ENCODE peak calls at places on chromosomes 11 and 22, in five cellular contexts. One of them, this sample, is unnamed.

GRCh38 chr11:110777765-110778164 is 65.5 kb upstream of the ARHGAP20 start:
- DNase-seq in CD8-positive, alpha-beta memory T cell: no peak
- DNase-seq in kidney: no peak
- DNase-seq in CD8-positive, alpha-beta T cell: no peak
- DNase-seq in breast epithelium: no peak
- DNase-seq in this sample: no peak

GRCh38 chr22:35434061-35434750 is 34.3 kb downstream of the MCM5 start:
- DNase-seq in CD8-positive, alpha-beta memory T cell: no peak
- DNase-seq in kidney: no peak
- DNase-seq in CD8-positive, alpha-beta T cell: no peak
- DNase-seq in breast epithelium: no peak
- DNase-seq in this sample: no peak

GRCh38 chr22:25167082-25167481 is 32.6 kb upstream of the CRYBB3 start:
- DNase-seq in CD8-positive, alpha-beta memory T cell: no peak
- DNase-seq in kidney: no peak
- DNase-seq in CD8-positive, alpha-beta T cell: no peak
- DNase-seq in breast epithelium: no peak
- DNase-seq in this sample: no peak

GRCh38 chr11:72534859-72535547 is 100.7 kb upstream of the CLPB start:
- DNase-seq in CD8-positive, alpha-beta memory T cell: no peak
- DNase-seq in kidney: no peak
- DNase-seq in CD8-positive, alpha-beta T cell: no peak
- DNase-seq in breast epithelium: no peak
- DNase-seq in this sample: no peak

GRCh38 chr11:128039140-128040021 is 548.0 kb downstream of the ETS1 start:
- DNase-seq in CD8-positive, alpha-beta memory T cell: peak; percentile 85
- DNase-seq in kidney: peak; percentile 78
- DNase-seq in CD8-positive, alpha-beta T cell: peak; percentile 69
- DNase-seq in breast epithelium: no peak
- DNase-seq in this sample: peak; percentile 51

GRCh38 chr11:130413383-130414106 is 14.9 kb downstream of the ADAMTS8 start:
- DNase-seq in CD8-positive, alpha-beta memory T cell: no peak
- DNase-seq in kidney: no peak
- DNase-seq in CD8-positive, alpha-beta T cell: no peak
- DNase-seq in breast epithelium: no peak
- DNase-seq in this sample: no peak

GRCh38 chr11:118437046-118437735 is 899 bp downstream of the KMT2A start:
- DNase-seq in CD8-positive, alpha-beta memory T cell: peak; percentile 29
- DNase-seq in kidney: peak; percentile 85
- DNase-seq in CD8-positive, alpha-beta T cell: peak; percentile 30
- DNase-seq in breast epithelium: peak; percentile 54
- DNase-seq in this sample: peak; percentile 38

GRCh38 chr11:107043242-107043991 is 25.1 kb upstream of the GUCY1A2 start:
- DNase-seq in CD8-positive, alpha-beta memory T cell: no peak
- DNase-seq in kidney: no peak
- DNase-seq in CD8-positive, alpha-beta T cell: no peak
- DNase-seq in breast epithelium: no peak
- DNase-seq in this sample: no peak

GRCh38 chr11:112513936-112514716 is 253.5 kb upstream of the PLET1 start:
- DNase-seq in CD8-positive, alpha-beta memory T cell: no peak
- DNase-seq in kidney: no peak
- DNase-seq in CD8-positive, alpha-beta T cell: no peak
- DNase-seq in breast epithelium: no peak
- DNase-seq in this sample: no peak

GRCh38 chr22:17267661-17268330 is 48.6 kb upstream of the ADA2 start:
- DNase-seq in CD8-positive, alpha-beta memory T cell: no peak
- DNase-seq in kidney: peak; percentile 60
- DNase-seq in CD8-positive, alpha-beta T cell: no peak
- DNase-seq in breast epithelium: no peak
- DNase-seq in this sample: no peak
- H3K4me1 ChIP-seq in CD8-positive, alpha-beta memory T cell: peaks cover 12% of the 10 kb centered on the region
- H3K4me1 ChIP-seq in kidney: peaks cover 10% of the 10 kb centered on the region
- H3K4me1 ChIP-seq in CD8-positive, alpha-beta T cell: peaks cover 7% of the 10 kb centered on the region
- H3K4me1 ChIP-seq in breast epithelium: no peaks in the 10 kb centered on the region
- H3K4me1 ChIP-seq in this sample: peaks cover 4% of the 10 kb centered on the region

GRCh38 chr11:77449784-77450183 is 24.1 kb downstream of the PAK1 start:
- DNase-seq in CD8-positive, alpha-beta memory T cell: no peak
- DNase-seq in kidney: no peak
- DNase-seq in CD8-positive, alpha-beta T cell: no peak
- DNase-seq in breast epithelium: no peak
- DNase-seq in this sample: no peak

GRCh38 chr11:77455740-77456139 is 18.2 kb downstream of the PAK1 start:
- DNase-seq in CD8-positive, alpha-beta memory T cell: no peak
- DNase-seq in kidney: no peak
- DNase-seq in CD8-positive, alpha-beta T cell: no peak
- DNase-seq in breast epithelium: no peak
- DNase-seq in this sample: no peak

GRCh38 chr11:77457340-77457739 is 16.6 kb downstream of the PAK1 start:
- DNase-seq in CD8-positive, alpha-beta memory T cell: no peak
- DNase-seq in kidney: no peak
- DNase-seq in CD8-positive, alpha-beta T cell: no peak
- DNase-seq in breast epithelium: no peak
- DNase-seq in this sample: no peak

GRCh38 chr11:77450227-77450626 is 23.7 kb downstream of the PAK1 start:
- DNase-seq in CD8-positive, alpha-beta memory T cell: no peak
- DNase-seq in kidney: no peak
- DNase-seq in CD8-positive, alpha-beta T cell: no peak
- DNase-seq in breast epithelium: no peak
- DNase-seq in this sample: no peak

DNA sequence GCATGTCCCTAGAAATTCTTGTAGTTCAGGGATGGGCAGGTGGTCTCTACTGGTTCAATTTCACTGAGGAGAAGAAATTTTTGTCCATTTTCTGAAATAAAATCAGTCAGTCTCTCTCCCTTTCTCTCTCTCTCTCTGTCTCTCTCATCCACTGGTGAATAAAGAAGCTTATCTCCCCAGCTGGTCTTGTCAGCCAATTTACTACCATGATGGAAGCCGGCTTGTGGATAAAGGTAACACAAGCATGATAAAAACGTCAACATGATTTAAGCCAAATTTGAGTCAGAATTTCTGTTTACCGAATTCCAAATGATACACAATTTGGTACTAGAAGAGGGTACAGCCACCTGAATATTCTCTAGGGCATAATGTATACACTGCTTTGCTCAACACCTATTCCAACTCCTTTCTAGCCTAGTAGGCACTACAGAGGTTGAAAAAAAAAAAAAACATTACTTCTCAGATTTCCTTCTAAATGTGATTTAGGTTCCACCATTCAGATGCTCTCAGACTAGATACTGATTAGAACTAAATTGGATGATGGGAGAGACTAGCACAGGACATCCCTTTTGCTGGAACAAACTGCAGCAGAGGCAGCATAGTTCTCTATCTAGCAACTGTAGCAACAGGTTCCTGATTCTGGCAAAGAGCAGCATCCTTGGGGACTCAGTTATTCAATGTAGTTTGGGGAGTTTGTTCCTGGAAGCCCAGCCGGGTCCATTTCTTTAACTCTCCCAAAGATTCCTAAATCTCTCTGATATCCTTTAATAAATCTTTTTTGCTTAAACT is 18.8 kb downstream of the PAK1 start:
- DNase-seq in CD8-positive, alpha-beta memory T cell: no peak
- DNase-seq in kidney: no peak
- DNase-seq in CD8-positive, alpha-beta T cell: no peak
- DNase-seq in breast epithelium: no peak
- DNase-seq in this sample: no peak
- H3K4me3 ChIP-seq in CD8-positive, alpha-beta memory T cell: no peak overlapping the region
- H3K4me3 ChIP-seq in kidney: no peak overlapping the region
- H3K4me3 ChIP-seq in CD8-positive, alpha-beta T cell: no peak overlapping the region
- H3K4me3 ChIP-seq in breast epithelium: no peak overlapping the region
- H3K4me3 ChIP-seq in this sample: no peak overlapping the region

DNA sequence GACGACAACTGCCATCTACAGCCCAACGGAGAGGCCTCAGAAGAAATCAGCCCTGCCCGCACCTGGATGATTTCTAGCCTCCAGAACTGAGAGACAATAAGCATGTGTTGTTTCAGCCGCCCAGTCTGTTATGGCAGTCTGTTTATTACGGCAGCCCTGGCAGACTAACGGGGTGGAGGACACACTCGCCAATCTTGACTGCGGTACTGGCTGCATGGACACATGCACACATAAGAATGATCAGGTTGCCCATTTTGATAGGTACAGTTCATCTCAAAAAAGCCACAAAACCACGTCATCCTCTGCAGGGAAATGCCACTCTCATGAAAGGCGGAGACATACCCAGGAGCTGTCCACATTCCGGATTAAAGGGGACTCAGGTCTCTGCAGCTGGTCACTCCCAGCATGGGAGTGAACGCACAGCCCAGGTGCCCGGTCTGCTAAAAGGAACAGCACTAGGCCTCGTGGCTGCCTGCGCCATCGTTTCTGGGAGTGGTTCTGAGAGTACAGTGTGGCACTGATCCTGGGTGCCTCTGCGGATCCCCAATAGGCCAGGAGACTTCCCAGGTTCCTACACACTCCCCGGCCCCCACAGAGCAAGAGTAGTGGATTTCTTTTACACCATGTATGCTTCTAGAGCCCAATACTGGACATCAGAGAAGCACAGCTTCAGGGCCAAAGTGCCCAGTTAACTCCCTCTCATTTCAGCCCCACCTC is 11.8 kb upstream of the COMT start:
- DNase-seq in CD8-positive, alpha-beta memory T cell: no peak
- DNase-seq in kidney: no peak
- DNase-seq in CD8-positive, alpha-beta T cell: no peak
- DNase-seq in breast epithelium: no peak
- DNase-seq in this sample: no peak
- H3K4me1 ChIP-seq in CD8-positive, alpha-beta memory T cell: no peaks in the 10 kb centered on the region
- H3K4me1 ChIP-seq in kidney: no peaks in the 10 kb centered on the region
- H3K4me1 ChIP-seq in CD8-positive, alpha-beta T cell: no peaks in the 10 kb centered on the region
- H3K4me1 ChIP-seq in breast epithelium: no peaks in the 10 kb centered on the region
- H3K4me1 ChIP-seq in this sample: peaks cover 3% of the 10 kb centered on the region

GRCh38 chr11:70431611-70432010 is 33.3 kb downstream of the CTTN start:
- DNase-seq in CD8-positive, alpha-beta memory T cell: no peak
- DNase-seq in kidney: no peak
- DNase-seq in CD8-positive, alpha-beta T cell: no peak
- DNase-seq in breast epithelium: no peak
- DNase-seq in this sample: no peak
- H3K4me3 ChIP-seq in CD8-positive, alpha-beta memory T cell: no peak overlapping the region
- H3K4me3 ChIP-seq in kidney: no peak overlapping the region
- H3K4me3 ChIP-seq in CD8-positive, alpha-beta T cell: no peak overlapping the region
- H3K4me3 ChIP-seq in breast epithelium: no peak overlapping the region
- H3K4me3 ChIP-seq in this sample: no peak overlapping the region

GRCh38 chr22:49935561-49935960 is 17.1 kb downstream of the CRELD2 start:
- DNase-seq in CD8-positive, alpha-beta memory T cell: no peak
- DNase-seq in kidney: peak; percentile 90
- DNase-seq in CD8-positive, alpha-beta T cell: no peak
- DNase-seq in breast epithelium: no peak
- DNase-seq in this sample: no peak
- H3K4me1 ChIP-seq in CD8-positive, alpha-beta memory T cell: peaks cover 27% of the 10 kb centered on the region
- H3K4me1 ChIP-seq in kidney: peaks cover 40% of the 10 kb centered on the region
- H3K4me1 ChIP-seq in CD8-positive, alpha-beta T cell: peaks cover 33% of the 10 kb centered on the region
- H3K4me1 ChIP-seq in breast epithelium: peaks cover 17% of the 10 kb centered on the region
- H3K4me1 ChIP-seq in this sample: peaks cover 19% of the 10 kb centered on the region

GRCh38 chr11:95337175-95337957 is 106.4 kb upstream of the SESN3 start:
- DNase-seq in CD8-positive, alpha-beta memory T cell: peak; percentile 6
- DNase-seq in kidney: peak; percentile 79
- DNase-seq in CD8-positive, alpha-beta T cell: peak; percentile 13
- DNase-seq in breast epithelium: no peak
- DNase-seq in this sample: peak; percentile 36
- H3K4me3 ChIP-seq in CD8-positive, alpha-beta memory T cell: peak overlapping the region; percentile 35
- H3K4me3 ChIP-seq in kidney: no peak overlapping the region
- H3K4me3 ChIP-seq in CD8-positive, alpha-beta T cell: no peak overlapping the region
- H3K4me3 ChIP-seq in breast epithelium: no peak overlapping the region
- H3K4me3 ChIP-seq in this sample: no peak overlapping the region

GRCh38 chr22:38489561-38490133 is 16.5 kb downstream of the DDX17 start:
- DNase-seq in CD8-positive, alpha-beta memory T cell: no peak
- DNase-seq in kidney: no peak
- DNase-seq in CD8-positive, alpha-beta T cell: no peak
- DNase-seq in breast epithelium: no peak
- DNase-seq in this sample: no peak
- H3K4me1 ChIP-seq in CD8-positive, alpha-beta memory T cell: peaks cover 9% of the 10 kb centered on the region
- H3K4me1 ChIP-seq in kidney: peaks cover 7% of the 10 kb centered on the region
- H3K4me1 ChIP-seq in CD8-positive, alpha-beta T cell: peaks cover 28% of the 10 kb centered on the region
- H3K4me1 ChIP-seq in breast epithelium: no peaks in the 10 kb centered on the region
- H3K4me1 ChIP-seq in this sample: peaks cover 2% of the 10 kb centered on the region

This sample was measured in lung.